ENCODE peak calls at places on chromosome 13, in eight cellular contexts. A is body of pancreas, H is K562, V is heart left ventricle, C is tibial nerve, F is stomach, W is breast epithelium, S is esophagus muscularis mucosa. B is an unnamed sample. For H3K9me3, the result is how much of the 10 kb centered on the place peaks cover.

GRCh38 chr13:42925626-42926025 is 66.4 kb downstream of the EPSTI1 start:
- DNase-seq in C (no peak), W (no peak), V (no peak), S (no peak), H (no peak), F (no peak), A (no peak), B (no peak)

GRCh38 chr13:80962855-80963254 is 621.9 kb upstream of the SPRY2 start:
- DNase-seq in S (no peak), A (no peak), V (no peak), F (no peak), H (no peak), C (no peak), W (no peak), B (no peak)

GRCh38 chr13:40132249-40132648 is 476.8 kb downstream of the COG6 start:
- DNase-seq in W (no peak), V (no peak), H (no peak), A (no peak), S (no peak), C (no peak), F (no peak), B (no peak)

GRCh38 chr13:60043262-60043661 is 120.5 kb downstream of the DIAPH3 start:
- DNase-seq in A (no peak), F (no peak), H (no peak), W (no peak), C (no peak), S (no peak), V (no peak), B (no peak)

GRCh38 chr13:105278797-105279425 is 1256.6 kb downstream of the EFNB2 start:
- DNase-seq in W (no peak), V (no peak), C (no peak), F (no peak), H (no peak), S (no peak), A (no peak), B (no peak)

GRCh38 chr13:63838366-63839110 is 2422.9 kb upstream of the PCDH20 start:
- DNase-seq in A (no peak), H (no peak), C (no peak), W (no peak), S (peak), V (no peak), F (no peak), B (no peak)

GRCh38 chr13:75222031-75222430 is 259.9 kb downstream of the TBC1D4 start:
- DNase-seq in A (no peak), H (no peak), W (no peak), S (no peak), F (no peak), V (no peak), C (no peak), B (no peak)

GRCh38 chr13:107681611-107682010 is 533.7 kb downstream of the LIG4 start:
- DNase-seq in W (no peak), A (no peak), H (no peak), F (no peak), C (no peak), S (no peak), V (no peak), B (no peak)

GRCh38 chr13:80444240-80445015 is 103.5 kb upstream of the SPRY2 start:
- DNase-seq in A (no peak), S (no peak), F (no peak), V (no peak), H (no peak), C (no peak), W (no peak), B (no peak)

GRCh38 chr13:20856650-20857049 is 45.9 kb downstream of the XPO4 start:
- DNase-seq in W (no peak), V (no peak), C (no peak), F (no peak), S (no peak), H (no peak), A (no peak), B (no peak)

GRCh38 chr13:103358245-103358932 is 292.2 kb upstream of the SLC10A2 start:
- DNase-seq in V (no peak), A (no peak), C (no peak), W (no peak), S (no peak), F (no peak), H (no peak), B (no peak)

GRCh38 chr13:106113796-106114195 is 421.7 kb downstream of the EFNB2 start:
- DNase-seq in V (no peak), F (no peak), W (no peak), S (no peak), H (no peak), A (no peak), C (no peak), B (no peak)

GRCh38 chr13:45879666-45880065 is 28.1 kb upstream of the SIAH3 start:
- DNase-seq in F (peak), C (no peak), A (peak), W (peak), S (no peak), H (peak), V (peak), B (peak)

GRCh38 chr13:50910483-50910805 is 853 bp downstream of the RNASEH2B start:
- DNase-seq in C (no peak), W (peak), S (no peak), H (no peak), F (no peak), V (peak), A (no peak), B (no peak)

GRCh38 chr13:50909605-50910482 is at the start of gene RNASEH2B:
- DNase-seq in W (peak), A (peak), C (peak), F (peak), S (no peak), V (peak), H (peak), B (peak)

GRCh38 chr13:50912851-50913250 is 3.3 kb downstream of the RNASEH2B start:
- DNase-seq in A (no peak), V (no peak), H (no peak), S (no peak), C (no peak), W (no peak), F (no peak), B (no peak)

GRCh38 chr13:50911937-50912624 is 2.5 kb downstream of the RNASEH2B start:
- DNase-seq in W (peak), S (no peak), A (peak), H (peak), F (peak), V (peak), C (peak), B (peak)

DNA sequence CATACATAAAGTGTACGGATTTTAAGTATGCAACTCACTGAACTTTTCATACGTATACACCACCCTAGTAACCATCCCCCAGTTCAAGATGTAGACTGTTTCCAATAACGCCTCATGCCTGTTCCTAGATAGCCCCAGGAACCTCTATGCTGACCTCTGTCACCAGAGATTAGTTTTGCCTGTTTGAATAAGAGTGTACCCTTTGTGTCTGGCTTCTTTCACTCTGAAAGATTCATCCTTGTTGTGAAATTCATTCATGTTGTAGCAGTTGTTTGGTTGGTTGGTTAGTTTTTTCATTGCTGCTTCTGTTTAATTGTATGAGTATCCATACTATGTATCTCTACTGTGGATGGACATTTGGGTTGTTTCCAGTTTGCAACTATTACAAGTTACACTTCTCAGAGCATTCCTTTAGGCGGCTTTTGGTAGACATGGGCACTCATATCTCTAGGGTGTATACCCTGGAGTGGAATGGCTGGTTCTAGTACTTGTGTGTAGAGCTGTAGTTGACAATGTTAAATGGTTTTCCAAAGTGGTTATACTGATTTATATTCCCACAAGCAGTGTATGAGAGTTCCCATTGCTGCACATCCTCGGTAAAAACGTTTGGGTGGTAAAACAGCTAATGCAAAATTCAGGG is 1.6 kb downstream of the RNASEH2B start:
- DNase-seq in V (no peak), A (no peak), H (peak), C (no peak), F (no peak), W (no peak), S (no peak), B (no peak)
- H3K27ac ChIP-seq in V (peak), A (peak), H (peak), C (peak), F (no peak), W (peak), S (peak), B (no peak)

GRCh38 chr13:26698392-26699196 is 62.0 kb downstream of the GPR12 start:
- DNase-seq in S (peak), A (peak), W (peak), V (peak), C (peak), F (peak), H (peak), B (peak)
- TF ChIP-seq POLR2A in S (no peak), A (no peak), W (no peak), V (no peak), C (no peak), F (no peak), H (no peak), B (no peak)

GRCh38 chr13:88507909-88508308 is 836.7 kb downstream of the SLITRK5 start:
- DNase-seq in S (no peak), C (no peak), F (no peak), H (no peak), W (no peak), V (no peak), A (no peak), B (no peak)
- H3K9me3 ChIP-seq in S (under half), C (under half), F (under half), H (under half), W (under half), V (under half), A (under half), B (under half)

GRCh38 chr13:98921786-98922185 is 56.1 kb downstream of the DOCK9 start:
- DNase-seq in F (no peak), W (no peak), A (no peak), H (no peak), C (no peak), S (no peak), V (no peak), B (no peak)

GRCh38 chr13:98919566-98919965 is 58.3 kb downstream of the DOCK9 start:
- DNase-seq in C (no peak), V (no peak), S (no peak), F (no peak), W (no peak), H (no peak), A (no peak), B (no peak)

GRCh38 chr13:98921015-98921414 is 56.8 kb downstream of the DOCK9 start:
- DNase-seq in C (no peak), F (no peak), A (no peak), S (no peak), V (no peak), H (no peak), W (no peak), B (no peak)

GRCh38 chr13:98923641-98924397 is 54.0 kb downstream of the DOCK9 start:
- DNase-seq in V (no peak), H (no peak), F (no peak), A (no peak), W (no peak), C (no peak), S (peak), B (no peak)

GRCh38 chr13:98922306-98922705 is 55.6 kb downstream of the DOCK9 start:
- DNase-seq in V (no peak), C (no peak), W (no peak), S (no peak), H (no peak), A (no peak), F (no peak), B (no peak)
- H3K27ac ChIP-seq in V (no peak), C (peak), W (no peak), S (no peak), H (no peak), A (no peak), F (no peak), B (no peak)

DNA sequence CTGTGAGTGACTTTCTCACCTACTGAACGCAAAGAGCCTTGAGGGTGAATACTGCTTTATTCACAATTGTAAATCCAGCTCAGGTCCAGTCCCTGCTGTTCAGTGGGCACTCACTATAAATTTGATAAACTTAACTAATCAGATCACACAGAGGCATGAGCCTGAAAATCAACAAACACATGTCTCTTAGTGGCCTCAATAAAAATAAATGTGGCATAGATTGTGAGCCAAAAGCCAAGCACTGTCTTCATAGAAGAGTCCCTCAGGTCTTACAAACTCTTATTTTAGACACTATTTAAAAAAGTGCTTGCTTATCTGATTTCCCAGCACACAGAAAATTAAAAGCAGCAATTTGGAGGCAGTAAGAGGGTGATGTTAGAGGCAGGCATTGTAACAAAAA is 957.7 kb downstream of the SLITRK5 start:
- DNase-seq in C (no peak), S (no peak), V (no peak), W (no peak), A (no peak), H (no peak), F (no peak), B (no peak)
- TF ChIP-seq POLR2A in C (no peak), S (no peak), V (no peak), W (no peak), A (no peak), H (no peak), F (no peak), B (no peak)

GRCh38 chr13:111947026-111947810 is 119.7 kb upstream of the SOX1 start:
- DNase-seq in A (no peak), H (no peak), W (no peak), C (no peak), F (peak), V (no peak), S (no peak), B (no peak)
- H3K9me3 ChIP-seq in A (under half), H (under half), W (under half), C (under half), F (under half), V (under half), S (under half), B (under half)

GRCh38 chr13:99749627-99750026 is 221.9 kb downstream of the ZIC5 start:
- DNase-seq in W (no peak), H (no peak), S (no peak), F (no peak), C (no peak), A (no peak), V (no peak), B (no peak)
- H3K27ac ChIP-seq in W (no peak), H (no peak), S (no peak), F (no peak), C (no peak), A (no peak), V (no peak), B (no peak)

DNA sequence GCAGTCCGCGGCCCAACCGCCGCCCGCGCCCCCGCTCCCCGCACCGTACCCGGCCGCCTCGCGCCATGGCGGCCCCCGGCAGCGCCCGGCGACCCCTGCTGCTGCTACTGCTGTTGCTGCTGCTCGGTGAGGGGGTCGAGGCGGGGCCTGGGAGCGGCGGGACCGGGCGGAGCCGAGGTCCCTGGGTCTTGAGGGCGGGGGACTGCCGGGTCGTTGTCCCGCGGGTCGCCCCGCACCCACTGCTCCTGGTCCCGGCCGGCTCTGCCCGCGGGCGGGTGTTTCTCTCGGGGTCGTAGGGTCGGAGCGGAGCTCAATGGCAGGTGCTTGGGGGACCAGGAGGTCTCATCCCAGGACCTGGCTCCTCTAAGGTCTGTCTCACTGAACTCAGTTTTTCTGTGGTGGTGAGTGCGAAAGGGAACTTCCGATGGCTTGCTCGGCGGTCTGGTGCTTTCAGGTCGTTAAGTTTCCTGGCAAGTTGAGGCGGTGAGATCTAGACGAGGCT is 382 bp downstream of the LAMP1 start:
- DNase-seq in S (no peak), V (peak), W (no peak), C (no peak), F (no peak), A (peak), H (peak), B (no peak)
- TF ChIP-seq POLR2A in S (no peak), V (no peak), W (no peak), C (no peak), F (no peak), A (no peak), H (no peak), B (no peak)

DNA sequence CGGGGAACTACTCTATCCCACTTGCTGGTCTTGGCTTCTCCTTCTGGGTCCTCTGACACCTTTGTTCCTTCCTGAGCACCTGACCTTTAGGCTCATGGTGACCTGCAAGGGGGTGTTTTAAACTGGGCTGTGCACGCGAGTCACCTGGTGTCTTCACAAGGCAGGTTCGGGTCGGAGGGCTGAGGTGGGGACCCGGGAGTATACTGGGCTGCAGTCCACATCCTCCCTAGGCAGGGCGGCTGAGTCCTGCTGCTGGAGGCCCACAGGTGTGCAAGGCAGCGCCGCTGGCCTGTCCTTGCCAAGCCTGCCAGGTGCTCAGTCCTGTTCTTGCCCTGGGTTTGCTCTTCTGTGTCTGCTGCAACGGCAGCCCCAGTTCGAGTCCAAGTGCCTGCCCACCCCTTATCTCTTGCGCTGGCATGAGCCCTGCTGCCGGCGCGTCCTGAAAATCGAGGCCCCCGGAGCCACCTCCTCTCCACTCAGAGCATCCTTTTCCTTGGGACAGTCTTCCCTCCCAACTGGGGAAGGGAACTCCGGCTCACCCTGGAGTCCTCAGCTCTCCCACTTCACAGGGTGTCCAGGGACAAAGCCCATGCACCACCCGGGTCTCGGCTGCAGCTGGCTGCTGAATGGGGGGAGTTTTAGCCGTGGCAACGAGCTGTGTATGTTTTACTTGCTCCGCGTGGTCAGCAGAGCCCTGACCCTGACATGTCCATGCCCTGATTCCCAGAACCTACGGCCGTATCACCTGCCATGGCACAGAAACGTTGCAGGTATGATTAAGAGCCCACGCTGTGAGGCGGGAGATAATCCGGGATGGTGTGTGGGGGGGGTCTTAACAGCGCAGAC is 193.5 kb downstream of the TEX29 start:
- DNase-seq in S (no peak), C (no peak), F (no peak), W (no peak), V (no peak), A (no peak), H (no peak), B (no peak)
- H3K9me3 ChIP-seq in S (under half), C (under half), F (under half), W (under half), V (under half), A (under half), H (under half), B (under half)

B was measured in adrenal gland.